ENCODE peak calls at places on chromosomes 13 and 19, in seven cellular contexts. U is psoas muscle, D is fibroblast of lung, J is IMR-90, N is mucosa of descending colon, M is upper lobe of right lung, Z is left ventricle myocardium inferior. E is an unnamed sample.

GRCh38 chr19:10640361-10640760 is 13.8 kb upstream of the ILF3 start:
- DNase-seq in N (peak; percentile 46), J (no peak), Z (no peak), D (no peak), M (no peak), U (no peak), E (no peak)

GRCh38 chr13:46339035-46339666 is 47.9 kb downstream of the RUBCNL start:
- DNase-seq in J (peak; percentile 12), M (no peak), D (peak; percentile 27), Z (peak; percentile 28), N (peak; percentile 33), U (no peak), E (peak; percentile 97)

GRCh38 chr13:97640236-97640635 is 206.3 kb downstream of the RAP2A start:
- DNase-seq in Z (no peak), M (no peak), J (no peak), N (no peak), U (no peak), D (no peak), E (no peak)

GRCh38 chr13:36420437-36420891 is 11.8 kb upstream of the CCNA1 start:
- DNase-seq in J (peak; percentile 59), Z (peak; percentile 42), D (peak; percentile 75), U (no peak), N (peak; percentile 83), M (peak; percentile 70), E (peak; percentile 61)

GRCh38 chr13:113023217-113023597 is 54.2 kb downstream of the MCF2L start:
- DNase-seq in J (no peak), N (no peak), U (no peak), M (no peak), Z (peak; percentile 36), D (no peak), E (no peak)

GRCh38 chr19:15323496-15324235 is 8.7 kb downstream of the BRD4 start:
- DNase-seq in D (peak; percentile 72), M (peak; percentile 66), N (peak; percentile 55), J (peak; percentile 53), Z (peak; percentile 64), U (peak; percentile 76), E (no peak)

GRCh38 chr19:844300-844971 is 3.6 kb downstream of the PRTN3 start:
- DNase-seq in J (no peak), M (no peak), D (no peak), U (peak; percentile 46), Z (no peak), N (no peak), E (no peak)

GRCh38 chr13:31409678-31410356 is 210.0 kb downstream of the B3GLCT start:
- DNase-seq in J (no peak), U (no peak), D (no peak), M (no peak), N (peak; percentile 52), Z (no peak), E (peak; percentile 43)

GRCh38 chr13:50526771-50527567 is 316.5 kb downstream of the DLEU7 start:
- DNase-seq in D (no peak), J (no peak), M (no peak), U (peak; percentile 61), N (no peak), Z (no peak), E (no peak)

GRCh38 chr13:76993021-76993420 is 1.1 kb downstream of the CLN5 start:
- DNase-seq in J (peak; percentile 28), D (no peak), M (no peak), U (no peak), Z (no peak), N (no peak), E (no peak)

GRCh38 chr13:81394605-81395004 is 1053.7 kb upstream of the SPRY2 start:
- DNase-seq in U (no peak), M (no peak), Z (no peak), N (peak; percentile 19), D (no peak), J (no peak), E (no peak)

GRCh38 chr13:99525967-99526366 is 24.7 kb downstream of the TM9SF2 start:
- DNase-seq in N (no peak), D (no peak), Z (no peak), M (no peak), U (no peak), J (peak; percentile 8), E (no peak)

DNA sequence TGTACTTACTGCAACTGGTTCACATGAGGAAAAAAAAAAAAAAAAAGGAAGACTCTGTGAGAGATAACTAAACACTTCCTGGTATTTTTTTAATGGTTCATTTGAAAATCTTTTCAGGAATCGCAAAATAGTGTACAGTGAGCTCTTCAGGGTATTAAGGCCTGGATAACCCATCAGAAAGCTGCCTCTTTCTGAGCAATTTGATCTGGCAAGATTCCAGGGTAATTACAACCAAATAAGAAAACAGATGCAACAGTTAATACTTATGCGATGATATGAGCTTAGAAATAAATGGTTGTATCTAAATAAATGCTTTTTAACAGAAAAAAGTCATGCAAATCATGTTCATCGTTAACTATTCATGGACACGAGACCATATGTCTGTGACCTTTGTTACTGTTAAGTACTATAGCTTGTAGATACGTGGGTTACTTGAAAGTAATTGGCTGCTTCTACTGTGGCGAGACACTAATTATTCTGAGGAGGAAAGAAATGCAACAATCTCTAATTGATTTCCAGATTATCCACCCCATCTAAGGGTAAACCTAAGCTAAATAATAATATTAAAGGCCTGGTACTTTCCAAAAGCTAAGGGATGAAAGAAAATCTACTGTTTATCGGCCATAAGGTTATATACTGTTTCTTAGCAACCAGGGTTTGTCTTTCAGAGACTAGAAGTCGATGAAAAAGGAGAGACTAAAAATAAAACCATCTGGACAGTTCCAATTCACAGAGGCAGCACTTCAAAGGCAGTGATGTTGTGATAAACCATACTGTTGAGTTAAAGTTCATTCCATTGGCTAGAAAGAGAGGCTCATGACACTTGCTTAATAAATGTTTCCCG is 1.7 kb downstream of the EPSTI1 start:
- DNase-seq in J (peak; percentile 57), N (no peak), D (peak; percentile 57), M (no peak), U (no peak), Z (no peak), E (no peak)
- H3K4me3 ChIP-seq in J (no peak overlapping the region), N (no peak overlapping the region), D (no peak overlapping the region), M (peak overlapping the region; percentile 64), U (peak overlapping the region; percentile 87), Z (peak overlapping the region; percentile 76), E (no peak overlapping the region)

GRCh38 chr19:35510626-35510964 is 2.9 kb downstream of the DMKN start:
- DNase-seq in U (no peak), N (no peak), D (no peak), M (no peak), Z (no peak), J (no peak), E (no peak)
- TF ChIP-seq CTCF in U (no peak), N (no peak), D (no peak), M (peak; percentile 4), Z (peak; percentile 22), J (no peak), E (no peak)

DNA sequence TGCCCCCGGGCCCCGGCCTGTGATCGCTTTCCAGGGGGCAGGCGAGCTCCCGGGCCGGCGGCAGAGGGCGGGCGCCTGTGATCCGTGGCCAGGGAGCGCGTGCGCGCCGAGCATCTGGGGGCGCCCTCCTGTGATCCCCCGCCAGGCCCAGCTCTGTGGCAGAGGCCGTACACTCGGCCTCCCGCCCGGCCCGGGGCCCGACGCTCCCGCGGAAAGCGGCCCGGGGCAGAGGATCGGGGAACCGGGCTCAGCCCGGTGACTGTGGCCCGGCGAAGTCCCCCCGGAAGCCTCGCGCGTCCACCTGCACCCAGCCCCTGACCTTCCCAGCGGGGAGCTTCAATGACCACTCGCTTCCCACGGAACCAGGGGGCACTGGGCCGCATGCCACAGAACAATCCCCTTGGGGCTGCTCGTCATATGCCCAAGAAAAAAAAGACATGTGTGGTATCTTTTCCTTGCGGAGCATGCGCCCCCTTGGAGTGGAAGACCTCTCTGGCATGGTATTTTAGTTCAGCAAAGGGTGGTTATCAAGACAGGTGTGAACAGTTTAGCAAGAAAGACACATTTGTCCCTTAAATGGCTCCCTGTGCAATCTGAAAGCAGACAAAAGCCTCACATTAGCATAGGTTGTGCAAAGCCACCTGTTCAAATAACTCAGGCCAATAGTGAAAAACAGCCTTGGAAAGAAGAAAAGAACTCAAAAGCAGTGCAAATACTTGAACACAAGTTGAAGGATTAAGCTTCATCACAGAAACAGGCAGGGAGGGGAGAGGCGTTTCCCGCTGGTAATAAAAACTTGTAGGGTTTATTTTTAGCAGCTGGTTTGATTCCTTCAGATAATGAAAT is 290.8 kb upstream of the SOX21 start:
- DNase-seq in Z (no peak), J (no peak), U (no peak), D (no peak), M (no peak), N (no peak), E (no peak)
- H3K4me3 ChIP-seq in Z (peak overlapping the region; percentile 42), J (peak overlapping the region; percentile 26), U (peak overlapping the region; percentile 49), D (no peak overlapping the region), M (peak overlapping the region; percentile 25), N (no peak overlapping the region), E (peak overlapping the region; percentile 33)

GRCh38 chr13:105345116-105345515 is 1190.3 kb downstream of the EFNB2 start:
- DNase-seq in J (no peak), Z (no peak), D (no peak), U (no peak), M (no peak), N (no peak), E (no peak)
- TF ChIP-seq CTCF in J (no peak), Z (no peak), D (no peak), U (no peak), M (no peak), N (no peak), E (no peak)

GRCh38 chr19:55252760-55253159 is 6.1 kb downstream of the PPP6R1 start:
- DNase-seq in Z (no peak), N (no peak), M (no peak), U (peak; percentile 33), D (no peak), J (no peak), E (no peak)
- H3K4me3 ChIP-seq in Z (no peak overlapping the region), N (no peak overlapping the region), M (no peak overlapping the region), U (no peak overlapping the region), D (no peak overlapping the region), J (no peak overlapping the region), E (no peak overlapping the region)

GRCh38 chr19:11747277-11747676 is 8.5 kb upstream of the ZNF823 start:
- DNase-seq in Z (no peak), N (no peak), D (no peak), U (no peak), M (no peak), J (no peak), E (no peak)
- TF ChIP-seq CTCF in Z (no peak), N (no peak), D (no peak), U (no peak), M (no peak), J (no peak), E (no peak)

GRCh38 chr19:54473071-54473941 is at the start of gene CDC42EP5:
- DNase-seq in U (peak; percentile 81), Z (peak; percentile 82), N (peak; percentile 88), D (peak; percentile 84), M (no peak), J (peak; percentile 85), E (no peak)
- H3K4me3 ChIP-seq in U (peak within 1 kb of the TSS; percentile 55), Z (peak within 1 kb of the TSS; percentile 67), N (peak within 1 kb of the TSS; percentile 36), D (peak within 1 kb of the TSS; percentile 55), M (peak within 1 kb of the TSS; percentile 50), J (peak within 1 kb of the TSS; percentile 69), E (peak within 1 kb of the TSS; percentile 47)